ENCODE peak calls at places on chromosomes 4 and X, in six cellular contexts. U, Q, L, M, C and P are unnamed samples. For H3K9me3, the result is how much of the 10 kb centered on the place peaks cover.

GRCh38 chrX:107684956-107685385 is 56.7 kb downstream of the PRPS1 start:
- DNase-seq in U (peak), Q (peak), L (peak), M (peak), C (peak), P (no peak)

GRCh38 chr4:81380364-81380853 is 91.3 kb downstream of the RASGEF1B start:
- DNase-seq in U (no peak), Q (no peak), L (no peak), M (no peak), C (no peak), P (no peak)

GRCh38 chr4:3202836-3203820 is 45.8 kb upstream of the MSANTD1 start:
- DNase-seq in U (no peak), Q (no peak), L (no peak), M (no peak), C (no peak), P (peak)

GRCh38 chr4:154490589-154491340 is 834 bp downstream of the DCHS2 start:
- DNase-seq in U (no peak), Q (no peak), L (peak), M (peak), C (peak), P (no peak)

GRCh38 chr4:24070117-24070516 is 180.3 kb upstream of the PPARGC1A start:
- DNase-seq in U (no peak), Q (no peak), L (no peak), M (no peak), C (no peak), P (no peak)

GRCh38 chrX:10015711-10016515 is 48.8 kb downstream of the CLDN34 start:
- DNase-seq in U (peak), Q (no peak), L (peak), M (peak), C (peak), P (peak)

GRCh38 chr4:177853198-177853597 is 411.0 kb upstream of the AGA start:
- DNase-seq in U (no peak), Q (no peak), L (no peak), M (no peak), C (no peak), P (no peak)

GRCh38 chrX:53088136-53088974 is 5.6 kb upstream of the KANTR start:
- DNase-seq in U (peak), Q (peak), L (peak), M (peak), C (peak), P (peak)

GRCh38 chr4:834368-835147 is 8.6 kb upstream of the CPLX1 start:
- DNase-seq in U (no peak), Q (no peak), L (no peak), M (no peak), C (no peak), P (no peak)

GRCh38 chr4:121950212-121950679 is 1.6 kb downstream of the TRPC3 start:
- DNase-seq in U (peak), Q (peak), L (peak), M (peak), C (peak), P (peak)

GRCh38 chr4:61590881-61591280 is 390.8 kb downstream of the ADGRL3 start:
- DNase-seq in U (no peak), Q (no peak), L (no peak), M (no peak), C (no peak), P (no peak)

GRCh38 chrX:19814240-19814639 is 73.2 kb downstream of the SH3KBP1 start:
- DNase-seq in U (no peak), Q (no peak), L (no peak), M (no peak), C (peak), P (no peak)

GRCh38 chr4:6229671-6230501 is 29.5 kb upstream of the JAKMIP1 start:
- DNase-seq in U (no peak), Q (no peak), L (peak), M (no peak), C (peak), P (no peak)

GRCh38 chrX:24789047-24789446 is 95.3 kb downstream of the POLA1 start:
- DNase-seq in U (no peak), Q (no peak), L (no peak), M (no peak), C (no peak), P (no peak)

GRCh38 chrX:150197388-150197787 is 165.7 kb upstream of the MAMLD1 start:
- DNase-seq in U (no peak), Q (no peak), L (no peak), M (no peak), C (no peak), P (no peak)

GRCh38 chr4:118113220-118113619 is 78.9 kb downstream of the NDST3 start:
- DNase-seq in U (no peak), Q (no peak), L (no peak), M (no peak), C (no peak), P (no peak)

GRCh38 chrX:136395271-136395670 is 92.5 kb upstream of the BRS3 start:
- DNase-seq in U (no peak), Q (no peak), L (no peak), M (no peak), C (no peak), P (no peak)

GRCh38 chr4:7434766-7435150 is at the start of gene PSAPL1:
- DNase-seq in U (peak), Q (no peak), L (no peak), M (no peak), C (peak), P (no peak)

GRCh38 chr4:48815483-48815882 is 15.4 kb upstream of the OCIAD1 start:
- DNase-seq in U (no peak), Q (no peak), L (no peak), M (no peak), C (no peak), P (no peak)

GRCh38 chr4:131974730-131975129 is 1174.4 kb upstream of the PCDH10 start:
- DNase-seq in U (no peak), Q (no peak), L (no peak), M (no peak), C (no peak), P (no peak)

GRCh38 chr4:912548-913279 is 19.4 kb downstream of the GAK start:
- DNase-seq in U (no peak), Q (no peak), L (peak), M (peak), C (no peak), P (no peak)

GRCh38 chr4:107826427-107826980 is 1.8 kb downstream of the SGMS2 start:
- DNase-seq in U (no peak), Q (no peak), L (no peak), M (no peak), C (no peak), P (no peak)

GRCh38 chr4:1514612-1515011 is 108.4 kb upstream of the NKX1-1 start:
- DNase-seq in U (no peak), Q (no peak), L (no peak), M (no peak), C (no peak), P (no peak)

GRCh38 chrX:106612403-106612789 is 618 bp downstream of the RADX start:
- DNase-seq in U (no peak), Q (no peak), L (no peak), M (no peak), C (no peak), P (no peak)

GRCh38 chr4:40669504-40669903 is 39.8 kb upstream of the RBM47 start:
- DNase-seq in U (no peak), Q (no peak), L (no peak), M (no peak), C (no peak), P (no peak)

GRCh38 chr4:81040175-81040659 is 9.7 kb downstream of the BMP3 start:
- DNase-seq in U (no peak), Q (peak), L (no peak), M (no peak), C (no peak), P (no peak)

GRCh38 chr4:88989990-88990389 is 67.0 kb downstream of the FAM13A start:
- DNase-seq in U (no peak), Q (no peak), L (no peak), M (no peak), C (no peak), P (no peak)

GRCh38 chrX:137565318-137565904 is 516 bp upstream of the ZIC3 start:
- DNase-seq in U (no peak), Q (no peak), L (no peak), M (no peak), C (no peak), P (no peak)

GRCh38 chr4:185396724-185397402 is at the start of gene ANKRD37:
- DNase-seq in U (peak), Q (no peak), L (no peak), M (peak), C (peak), P (no peak)

GRCh38 chr4:154049457-154050181 is 260.7 kb upstream of the SFRP2 start:
- DNase-seq in U (no peak), Q (peak), L (no peak), M (no peak), C (peak), P (no peak)

GRCh38 chr4:174996079-174996478 is 77.9 kb downstream of the ADAM29 start:
- DNase-seq in U (no peak), Q (no peak), L (no peak), M (no peak), C (no peak), P (no peak)

GRCh38 chrX:68929332-68930150 is 100.7 kb downstream of the EFNB1 start:
- DNase-seq in U (peak), Q (no peak), L (no peak), M (peak), C (no peak), P (no peak)

DNA sequence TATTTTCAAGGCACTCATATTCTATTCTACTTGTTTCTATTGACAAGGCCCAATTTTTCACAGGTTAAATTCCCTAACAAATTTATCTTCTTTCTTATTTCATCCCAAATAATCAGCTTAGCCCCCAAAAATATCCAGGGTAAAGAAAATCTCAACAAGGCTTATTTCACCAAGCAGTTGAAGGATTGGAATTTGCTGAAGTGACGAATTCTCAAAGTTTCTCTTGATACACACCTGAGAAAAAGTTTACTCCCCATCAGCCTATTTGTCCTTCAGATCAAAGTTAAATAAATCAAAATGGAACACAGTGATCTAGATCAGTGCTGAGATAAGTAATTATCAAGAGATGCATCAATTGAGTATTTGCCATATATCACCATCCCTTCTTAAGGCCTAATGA is 106.9 kb downstream of the ATRX start:
- DNase-seq in U (no peak), Q (no peak), L (no peak), M (no peak), C (no peak), P (no peak)
- H3K27ac ChIP-seq in U (no peak), Q (no peak), L (no peak), M (no peak), C (no peak), P (no peak)

GRCh38 chr4:12084690-12085089 is 656.0 kb upstream of the HS3ST1 start:
- DNase-seq in U (no peak), Q (no peak), L (no peak), M (no peak), C (no peak), P (no peak)
- H3K9me3 ChIP-seq in U (under half), Q (under half), L (under half), M (under half), C (under half), P (under half)

GRCh38 chrX:46574337-46574940 is 874 bp downstream of the CHST7 start:
- DNase-seq in U (no peak), Q (no peak), L (no peak), M (peak), C (peak), P (peak)
- TF ChIP-seq CTCF in U (no peak), Q (no peak), L (no peak), M (no peak), C (no peak), P (no peak)

DNA sequence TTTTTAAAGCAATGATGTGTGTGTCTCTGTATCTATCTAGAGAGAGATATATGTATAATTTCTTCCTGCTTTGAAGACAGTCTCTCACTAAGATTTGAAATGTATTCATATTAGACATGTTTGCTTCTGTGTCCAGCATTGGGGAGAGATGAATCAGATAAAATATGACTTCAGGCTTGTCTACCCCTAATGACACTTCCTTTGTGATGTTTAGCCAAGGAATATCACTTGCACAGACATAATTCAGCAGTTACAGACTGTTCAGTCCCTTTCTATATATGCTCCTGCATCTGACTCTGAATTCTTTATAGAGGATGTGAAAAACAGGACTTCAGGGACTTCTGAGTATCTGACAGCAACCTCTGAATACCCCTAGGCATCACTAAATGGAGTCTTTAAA is 158.4 kb downstream of the DCLK2 start:
- DNase-seq in U (no peak), Q (no peak), L (no peak), M (no peak), C (no peak), P (no peak)
- H3K27ac ChIP-seq in U (no peak), Q (no peak), L (peak), M (no peak), C (no peak), P (no peak)